ENCODE peak calls at places on chromosomes 11 and 22, in seven cellular contexts. One of them, this sample, is unnamed.

GRCh38 chr11:65427691-65428577 is 5.3 kb downstream of the NEAT1 start:
- DNase-seq in endothelial cell: no peak
- DNase-seq in IMR-90: peak
- DNase-seq in upper lobe of left lung: no peak
- DNase-seq in fibroblast of pulmonary artery: peak
- DNase-seq in mesothelial cell of epicardium: no peak
- DNase-seq in left ventricle myocardium inferior: no peak
- DNase-seq in this sample: no peak

GRCh38 chr11:123603666-123604065 is 50.8 kb downstream of the SCN3B start:
- DNase-seq in endothelial cell: no peak
- DNase-seq in IMR-90: no peak
- DNase-seq in upper lobe of left lung: no peak
- DNase-seq in fibroblast of pulmonary artery: no peak
- DNase-seq in mesothelial cell of epicardium: no peak
- DNase-seq in left ventricle myocardium inferior: no peak
- DNase-seq in this sample: no peak

GRCh38 chr11:45022294-45023064 is 71.8 kb upstream of the TP53I11 start:
- DNase-seq in endothelial cell: no peak
- DNase-seq in IMR-90: peak
- DNase-seq in upper lobe of left lung: no peak
- DNase-seq in fibroblast of pulmonary artery: no peak
- DNase-seq in mesothelial cell of epicardium: no peak
- DNase-seq in left ventricle myocardium inferior: no peak
- DNase-seq in this sample: no peak

GRCh38 chr11:34603129-34604001 is 17.5 kb upstream of the EHF start:
- DNase-seq in endothelial cell: no peak
- DNase-seq in IMR-90: no peak
- DNase-seq in upper lobe of left lung: no peak
- DNase-seq in fibroblast of pulmonary artery: no peak
- DNase-seq in mesothelial cell of epicardium: no peak
- DNase-seq in left ventricle myocardium inferior: no peak
- DNase-seq in this sample: no peak

GRCh38 chr11:63769719-63770443 is 1.3 kb upstream of the ZFTA start:
- DNase-seq in endothelial cell: no peak
- DNase-seq in IMR-90: no peak
- DNase-seq in upper lobe of left lung: no peak
- DNase-seq in fibroblast of pulmonary artery: no peak
- DNase-seq in mesothelial cell of epicardium: peak
- DNase-seq in left ventricle myocardium inferior: no peak
- DNase-seq in this sample: no peak

GRCh38 chr11:44927174-44927661 is 23.5 kb downstream of the TP53I11 start:
- DNase-seq in endothelial cell: peak
- DNase-seq in IMR-90: peak
- DNase-seq in upper lobe of left lung: no peak
- DNase-seq in fibroblast of pulmonary artery: peak
- DNase-seq in mesothelial cell of epicardium: peak
- DNase-seq in left ventricle myocardium inferior: peak
- DNase-seq in this sample: peak

GRCh38 chr11:103529217-103529684 is 420.0 kb downstream of the DYNC2H1 start:
- DNase-seq in endothelial cell: no peak
- DNase-seq in IMR-90: peak
- DNase-seq in upper lobe of left lung: no peak
- DNase-seq in fibroblast of pulmonary artery: peak
- DNase-seq in mesothelial cell of epicardium: no peak
- DNase-seq in left ventricle myocardium inferior: no peak
- DNase-seq in this sample: no peak

GRCh38 chr22:35995772-35996171 is 32.9 kb downstream of the RBFOX2 start:
- DNase-seq in endothelial cell: no peak
- DNase-seq in IMR-90: peak
- DNase-seq in upper lobe of left lung: no peak
- DNase-seq in fibroblast of pulmonary artery: peak
- DNase-seq in mesothelial cell of epicardium: no peak
- DNase-seq in left ventricle myocardium inferior: peak
- DNase-seq in this sample: no peak

GRCh38 chr22:45072322-45072903 is 62.6 kb upstream of the PHF21B start:
- DNase-seq in endothelial cell: no peak
- DNase-seq in IMR-90: peak
- DNase-seq in upper lobe of left lung: no peak
- DNase-seq in fibroblast of pulmonary artery: peak
- DNase-seq in mesothelial cell of epicardium: no peak
- DNase-seq in left ventricle myocardium inferior: no peak
- DNase-seq in this sample: no peak

GRCh38 chr11:7597620-7598019 is 75.7 kb downstream of the CYB5R2 start:
- DNase-seq in endothelial cell: no peak
- DNase-seq in IMR-90: no peak
- DNase-seq in upper lobe of left lung: no peak
- DNase-seq in fibroblast of pulmonary artery: no peak
- DNase-seq in mesothelial cell of epicardium: no peak
- DNase-seq in left ventricle myocardium inferior: no peak
- DNase-seq in this sample: peak

GRCh38 chr11:21711341-21711740 is 481.5 kb upstream of the ANO5 start:
- DNase-seq in endothelial cell: no peak
- DNase-seq in IMR-90: no peak
- DNase-seq in upper lobe of left lung: no peak
- DNase-seq in fibroblast of pulmonary artery: no peak
- DNase-seq in mesothelial cell of epicardium: no peak
- DNase-seq in left ventricle myocardium inferior: no peak
- DNase-seq in this sample: no peak

GRCh38 chr22:30249049-30250038 is 2.8 kb upstream of the LIF start:
- DNase-seq in endothelial cell: no peak
- DNase-seq in IMR-90: no peak
- DNase-seq in upper lobe of left lung: peak
- DNase-seq in fibroblast of pulmonary artery: no peak
- DNase-seq in mesothelial cell of epicardium: no peak
- DNase-seq in left ventricle myocardium inferior: peak
- DNase-seq in this sample: no peak

GRCh38 chr11:96079691-96080090 is 155.8 kb upstream of the MTMR2 start:
- DNase-seq in endothelial cell: no peak
- DNase-seq in IMR-90: no peak
- DNase-seq in upper lobe of left lung: no peak
- DNase-seq in fibroblast of pulmonary artery: no peak
- DNase-seq in mesothelial cell of epicardium: no peak
- DNase-seq in left ventricle myocardium inferior: no peak
- DNase-seq in this sample: no peak

GRCh38 chr11:119666061-119666460 is 62.9 kb downstream of the NECTIN1 start:
- DNase-seq in endothelial cell: no peak
- DNase-seq in IMR-90: no peak
- DNase-seq in upper lobe of left lung: no peak
- DNase-seq in fibroblast of pulmonary artery: no peak
- DNase-seq in mesothelial cell of epicardium: no peak
- DNase-seq in left ventricle myocardium inferior: no peak
- DNase-seq in this sample: no peak

GRCh38 chr11:34594603-34595002 is 26.3 kb upstream of the EHF start:
- DNase-seq in endothelial cell: no peak
- DNase-seq in IMR-90: no peak
- DNase-seq in upper lobe of left lung: no peak
- DNase-seq in fibroblast of pulmonary artery: no peak
- DNase-seq in mesothelial cell of epicardium: no peak
- DNase-seq in left ventricle myocardium inferior: no peak
- DNase-seq in this sample: no peak

GRCh38 chr11:16454284-16454683 is 97.9 kb upstream of the SOX6 start:
- DNase-seq in endothelial cell: no peak
- DNase-seq in IMR-90: peak
- DNase-seq in upper lobe of left lung: no peak
- DNase-seq in fibroblast of pulmonary artery: no peak
- DNase-seq in mesothelial cell of epicardium: no peak
- DNase-seq in left ventricle myocardium inferior: no peak
- DNase-seq in this sample: no peak

GRCh38 chr11:74470526-74470925 is 3.2 kb upstream of the KCNE3 start:
- DNase-seq in endothelial cell: no peak
- DNase-seq in IMR-90: no peak
- DNase-seq in upper lobe of left lung: no peak
- DNase-seq in fibroblast of pulmonary artery: no peak
- DNase-seq in mesothelial cell of epicardium: no peak
- DNase-seq in left ventricle myocardium inferior: no peak
- DNase-seq in this sample: no peak

GRCh38 chr11:46879056-46879585 is 33.0 kb upstream of the CKAP5 start:
- DNase-seq in endothelial cell: no peak
- DNase-seq in IMR-90: no peak
- DNase-seq in upper lobe of left lung: no peak
- DNase-seq in fibroblast of pulmonary artery: no peak
- DNase-seq in mesothelial cell of epicardium: no peak
- DNase-seq in left ventricle myocardium inferior: no peak
- DNase-seq in this sample: no peak

GRCh38 chr11:105774899-105775298 is 165.0 kb downstream of the GRIA4 start:
- DNase-seq in endothelial cell: no peak
- DNase-seq in IMR-90: no peak
- DNase-seq in upper lobe of left lung: no peak
- DNase-seq in fibroblast of pulmonary artery: no peak
- DNase-seq in mesothelial cell of epicardium: no peak
- DNase-seq in left ventricle myocardium inferior: no peak
- DNase-seq in this sample: no peak

GRCh38 chr11:10606536-10607208 is 38.2 kb upstream of the LYVE1 start:
- DNase-seq in endothelial cell: no peak
- DNase-seq in IMR-90: peak
- DNase-seq in upper lobe of left lung: no peak
- DNase-seq in fibroblast of pulmonary artery: peak
- DNase-seq in mesothelial cell of epicardium: no peak
- DNase-seq in left ventricle myocardium inferior: no peak
- DNase-seq in this sample: no peak

GRCh38 chr11:131579932-131580387 is 209.5 kb downstream of the NTM start:
- DNase-seq in endothelial cell: peak
- DNase-seq in IMR-90: peak
- DNase-seq in upper lobe of left lung: no peak
- DNase-seq in fibroblast of pulmonary artery: peak
- DNase-seq in mesothelial cell of epicardium: no peak
- DNase-seq in left ventricle myocardium inferior: no peak
- DNase-seq in this sample: no peak
- TF ChIP-seq CTCF in endothelial cell: peak
- TF ChIP-seq CTCF in IMR-90: peak
- TF ChIP-seq CTCF in upper lobe of left lung: no peak
- TF ChIP-seq CTCF in fibroblast of pulmonary artery: peak
- TF ChIP-seq CTCF in mesothelial cell of epicardium: peak
- TF ChIP-seq CTCF in left ventricle myocardium inferior: peak
- TF ChIP-seq CTCF in this sample: peak

GRCh38 chr11:127074151-127074761 is 73.7 kb upstream of the KIRREL3 start:
- DNase-seq in endothelial cell: peak
- DNase-seq in IMR-90: peak
- DNase-seq in upper lobe of left lung: no peak
- DNase-seq in fibroblast of pulmonary artery: peak
- DNase-seq in mesothelial cell of epicardium: no peak
- DNase-seq in left ventricle myocardium inferior: no peak
- DNase-seq in this sample: no peak
- TF ChIP-seq CTCF in endothelial cell: no peak
- TF ChIP-seq CTCF in IMR-90: peak
- TF ChIP-seq CTCF in upper lobe of left lung: no peak
- TF ChIP-seq CTCF in fibroblast of pulmonary artery: no peak
- TF ChIP-seq CTCF in mesothelial cell of epicardium: no peak
- TF ChIP-seq CTCF in left ventricle myocardium inferior: no peak
- TF ChIP-seq CTCF in this sample: peak

GRCh38 chr22:46263208-46263575 is at the start of gene PKDREJ:
- DNase-seq in endothelial cell: no peak
- DNase-seq in IMR-90: no peak
- DNase-seq in upper lobe of left lung: no peak
- DNase-seq in fibroblast of pulmonary artery: no peak
- DNase-seq in mesothelial cell of epicardium: no peak
- DNase-seq in left ventricle myocardium inferior: no peak
- DNase-seq in this sample: no peak

GRCh38 chr22:46259374-46259773 is 3.8 kb downstream of the PKDREJ start:
- DNase-seq in endothelial cell: no peak
- DNase-seq in IMR-90: no peak
- DNase-seq in upper lobe of left lung: no peak
- DNase-seq in fibroblast of pulmonary artery: no peak
- DNase-seq in mesothelial cell of epicardium: no peak
- DNase-seq in left ventricle myocardium inferior: no peak
- DNase-seq in this sample: no peak

GRCh38 chr22:46260038-46260437 is 3.1 kb downstream of the PKDREJ start:
- DNase-seq in endothelial cell: no peak
- DNase-seq in IMR-90: no peak
- DNase-seq in upper lobe of left lung: no peak
- DNase-seq in fibroblast of pulmonary artery: no peak
- DNase-seq in mesothelial cell of epicardium: no peak
- DNase-seq in left ventricle myocardium inferior: no peak
- DNase-seq in this sample: no peak

GRCh38 chr22:46267431-46268279 is at the start of gene TTC38:
- DNase-seq in endothelial cell: peak
- DNase-seq in IMR-90: peak
- DNase-seq in upper lobe of left lung: peak
- DNase-seq in fibroblast of pulmonary artery: peak
- DNase-seq in mesothelial cell of epicardium: peak
- DNase-seq in left ventricle myocardium inferior: peak
- DNase-seq in this sample: peak

GRCh38 chr22:46262449-46263207 is 515 bp downstream of the PKDREJ start:
- DNase-seq in endothelial cell: peak
- DNase-seq in IMR-90: peak
- DNase-seq in upper lobe of left lung: peak
- DNase-seq in fibroblast of pulmonary artery: peak
- DNase-seq in mesothelial cell of epicardium: no peak
- DNase-seq in left ventricle myocardium inferior: peak
- DNase-seq in this sample: peak
- TF ChIP-seq CTCF in endothelial cell: peak
- TF ChIP-seq CTCF in IMR-90: peak
- TF ChIP-seq CTCF in upper lobe of left lung: peak
- TF ChIP-seq CTCF in fibroblast of pulmonary artery: peak
- TF ChIP-seq CTCF in mesothelial cell of epicardium: no peak
- TF ChIP-seq CTCF in left ventricle myocardium inferior: peak
- TF ChIP-seq CTCF in this sample: peak

GRCh38 chr11:2107941-2108630 is 31.1 kb downstream of the IGF2 start:
- DNase-seq in endothelial cell: no peak
- DNase-seq in IMR-90: no peak
- DNase-seq in upper lobe of left lung: no peak
- DNase-seq in fibroblast of pulmonary artery: no peak
- DNase-seq in mesothelial cell of epicardium: no peak
- DNase-seq in left ventricle myocardium inferior: no peak
- DNase-seq in this sample: no peak

GRCh38 chr11:2108675-2109481 is 30.3 kb downstream of the IGF2 start:
- DNase-seq in endothelial cell: peak
- DNase-seq in IMR-90: no peak
- DNase-seq in upper lobe of left lung: peak
- DNase-seq in fibroblast of pulmonary artery: no peak
- DNase-seq in mesothelial cell of epicardium: no peak
- DNase-seq in left ventricle myocardium inferior: no peak
- DNase-seq in this sample: no peak

GRCh38 chr11:2107521-2107920 is 31.7 kb downstream of the IGF2 start:
- DNase-seq in endothelial cell: no peak
- DNase-seq in IMR-90: no peak
- DNase-seq in upper lobe of left lung: no peak
- DNase-seq in fibroblast of pulmonary artery: no peak
- DNase-seq in mesothelial cell of epicardium: no peak
- DNase-seq in left ventricle myocardium inferior: no peak
- DNase-seq in this sample: no peak

GRCh38 chr11:2110521-2110920 is 28.7 kb downstream of the IGF2 start:
- DNase-seq in endothelial cell: no peak
- DNase-seq in IMR-90: no peak
- DNase-seq in upper lobe of left lung: no peak
- DNase-seq in fibroblast of pulmonary artery: no peak
- DNase-seq in mesothelial cell of epicardium: no peak
- DNase-seq in left ventricle myocardium inferior: no peak
- DNase-seq in this sample: no peak

DNA sequence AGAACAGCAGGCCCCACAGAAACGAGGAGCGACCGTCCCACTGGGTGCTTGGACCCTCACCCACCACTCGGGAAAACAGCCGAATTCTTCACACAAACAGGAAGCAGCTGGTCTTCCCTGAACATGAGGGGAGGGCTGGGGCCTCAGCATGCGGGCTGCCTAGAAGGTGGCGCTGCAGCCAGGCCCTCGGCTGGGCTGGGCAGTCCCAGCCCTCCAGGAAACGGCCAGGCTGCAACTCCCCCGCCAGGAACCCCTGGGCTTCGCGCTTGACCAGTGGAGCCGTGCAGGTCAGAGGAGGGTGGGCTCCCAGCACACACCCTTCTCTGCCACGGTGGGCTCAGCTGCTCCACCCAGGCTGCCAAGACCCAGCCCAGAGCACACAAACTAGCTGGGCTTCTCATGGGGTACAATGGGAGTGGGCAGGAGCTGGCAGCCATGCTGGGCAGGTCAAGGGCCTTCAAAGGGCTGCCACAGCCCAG is 29.6 kb downstream of the IGF2 start:
- DNase-seq in endothelial cell: peak
- DNase-seq in IMR-90: no peak
- DNase-seq in upper lobe of left lung: peak
- DNase-seq in fibroblast of pulmonary artery: no peak
- DNase-seq in mesothelial cell of epicardium: no peak
- DNase-seq in left ventricle myocardium inferior: no peak
- DNase-seq in this sample: no peak
- TF ChIP-seq CTCF in endothelial cell: no peak
- TF ChIP-seq CTCF in IMR-90: no peak
- TF ChIP-seq CTCF in upper lobe of left lung: no peak
- TF ChIP-seq CTCF in fibroblast of pulmonary artery: no peak
- TF ChIP-seq CTCF in mesothelial cell of epicardium: no peak
- TF ChIP-seq CTCF in left ventricle myocardium inferior: no peak
- TF ChIP-seq CTCF in this sample: no peak

This sample was measured in progenitor cell of endocrine pancreas.